ENCODE peak calls at places on chromosome 21, in six cellular contexts. J, R, I, T, W and K are unnamed samples.

GRCh38 chr21:46081862-46082637 is 15.9 kb upstream of the COL6A2 start:
- DNase-seq in W (no peak), J (no peak), I (no peak), R (no peak), T (no peak), K (no peak)

GRCh38 chr21:16377120-16377658 is 647.4 kb downstream of the USP25 start:
- DNase-seq in I (no peak), J (no peak), W (no peak), R (no peak), T (no peak), K (no peak)

GRCh38 chr21:46156678-46157077 is 1.3 kb upstream of the FTCD start:
- DNase-seq in J (no peak), R (no peak), W (peak), T (no peak), I (no peak), K (no peak)

GRCh38 chr21:31798842-31799691 is 67.1 kb upstream of the SCAF4 start:
- DNase-seq in W (no peak), T (no peak), I (no peak), J (no peak), R (no peak), K (no peak)

GRCh38 chr21:45004481-45005263 is 64.8 kb downstream of the SLX9 start:
- DNase-seq in R (no peak), J (no peak), W (no peak), I (no peak), T (peak), K (no peak)

GRCh38 chr21:45374826-45375455 is 30.0 kb upstream of the COL18A1 start:
- DNase-seq in R (no peak), I (no peak), W (no peak), J (no peak), T (no peak), K (no peak)

GRCh38 chr21:31900121-31900895 is 27.5 kb downstream of the HUNK start:
- DNase-seq in W (no peak), R (no peak), J (no peak), I (no peak), T (no peak), K (no peak)

GRCh38 chr21:40351006-40351405 is 483.8 kb downstream of the PCP4 start:
- DNase-seq in J (no peak), W (no peak), T (no peak), I (no peak), R (no peak), K (no peak)

GRCh38 chr21:46194374-46195334 is 10.4 kb upstream of the SPATC1L start:
- DNase-seq in J (no peak), W (peak), R (no peak), I (peak), T (no peak), K (no peak)

GRCh38 chr21:33559813-33560212 is 17.0 kb downstream of the SON start:
- DNase-seq in W (no peak), R (no peak), T (no peak), J (no peak), I (no peak), K (no peak)

GRCh38 chr21:34754690-34755647 is 86.2 kb downstream of the CLIC6 start:
- DNase-seq in R (no peak), W (no peak), J (no peak), T (peak), I (no peak), K (no peak)

GRCh38 chr21:45607922-45608295 is 35.6 kb upstream of the PCBP3 start:
- DNase-seq in I (peak), T (no peak), W (no peak), R (no peak), J (no peak), K (no peak)

GRCh38 chr21:36976228-36976627 is 9.8 kb upstream of the HLCS start:
- DNase-seq in I (no peak), J (no peak), W (no peak), R (no peak), T (no peak), K (no peak)
- TF ChIP-seq JUND in I (no peak), J (no peak), W (no peak), R (no peak), T (no peak), K (no peak)

DNA sequence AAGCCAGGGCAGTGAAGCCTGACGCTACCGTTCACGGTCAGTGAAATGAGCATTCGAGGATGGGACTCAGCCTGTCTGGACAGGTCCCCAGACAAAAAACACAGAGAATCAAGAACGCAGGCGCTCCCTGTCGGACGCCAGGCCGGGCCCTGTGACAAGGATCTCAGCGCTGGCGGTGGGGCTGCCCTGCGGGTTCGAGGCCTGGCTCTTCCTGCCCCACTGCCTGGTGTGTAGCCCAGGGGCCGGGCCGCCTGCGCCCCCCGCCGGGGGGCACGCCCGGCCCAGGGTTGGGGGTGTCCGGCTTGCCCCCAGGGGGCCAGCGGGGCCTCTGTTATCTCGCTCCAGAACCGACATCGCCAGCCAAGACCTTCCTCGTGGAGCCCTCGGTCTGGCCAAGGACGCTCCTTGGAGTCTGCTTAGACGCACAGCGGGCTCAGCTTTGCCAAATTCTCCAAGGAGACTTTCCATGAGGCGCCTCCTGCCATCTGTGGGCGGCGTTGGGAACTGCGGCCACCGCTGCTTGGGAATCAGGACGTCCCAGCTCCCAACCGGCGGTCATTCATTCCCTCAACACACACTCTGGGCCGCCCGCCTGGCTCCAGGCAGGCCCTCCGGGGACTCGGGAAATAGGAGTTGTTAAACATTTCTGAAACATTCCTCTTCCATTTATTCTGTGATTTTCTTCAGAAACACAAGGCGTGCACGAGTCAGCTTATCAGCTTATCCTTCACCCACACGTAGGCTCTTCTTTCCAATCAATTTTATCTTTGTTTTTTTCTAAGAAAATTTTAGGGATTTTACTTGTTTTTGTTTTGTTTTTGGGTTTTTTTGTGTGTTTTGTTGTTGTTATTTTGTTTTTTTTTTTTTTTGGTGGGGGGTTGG is 11.3 kb upstream of the RIPK4 start:
- DNase-seq in W (peak), J (peak), T (peak), R (no peak), I (peak), K (peak)
- TF ChIP-seq JUND in W (no peak), J (no peak), T (no peak), R (no peak), I (no peak), K (no peak)

DNA sequence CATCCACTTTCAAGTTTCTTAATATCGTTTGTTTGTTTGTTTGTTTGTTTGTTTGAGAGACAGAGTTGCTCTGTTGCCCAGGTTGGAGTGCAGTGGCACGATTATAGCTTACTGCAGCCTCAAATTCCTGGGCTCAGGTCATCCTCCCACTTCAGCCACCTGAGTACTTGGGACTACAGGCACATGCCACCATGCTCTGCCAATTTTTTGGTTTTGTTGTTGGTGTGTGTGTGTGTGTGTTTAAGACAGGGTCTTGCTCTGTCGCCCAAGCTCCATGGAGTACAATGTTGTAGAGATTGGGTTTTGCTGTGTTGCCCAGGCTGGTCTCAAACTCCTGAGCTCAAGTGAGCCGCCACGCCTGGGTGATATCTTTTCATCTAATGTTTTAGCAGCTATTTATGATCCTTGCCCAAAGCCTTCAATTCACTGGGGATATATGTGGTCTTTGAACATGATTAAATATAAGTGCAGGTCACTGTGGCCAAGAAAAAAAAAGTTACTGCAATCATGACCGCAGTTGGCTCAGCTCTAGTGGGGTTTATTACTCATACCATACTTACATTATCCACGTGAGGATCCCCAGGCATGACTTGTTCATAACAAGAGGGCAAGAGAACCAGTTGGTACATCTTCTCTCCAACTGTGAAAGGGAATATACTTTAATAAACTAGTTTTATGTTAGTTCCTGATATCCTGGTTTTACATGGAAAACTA is 8.0 kb downstream of the RRP1B start:
- DNase-seq in J (no peak), R (no peak), T (no peak), W (no peak), I (no peak), K (no peak)
- TF ChIP-seq JUND in J (no peak), R (no peak), T (no peak), W (no peak), I (no peak), K (no peak)

DNA sequence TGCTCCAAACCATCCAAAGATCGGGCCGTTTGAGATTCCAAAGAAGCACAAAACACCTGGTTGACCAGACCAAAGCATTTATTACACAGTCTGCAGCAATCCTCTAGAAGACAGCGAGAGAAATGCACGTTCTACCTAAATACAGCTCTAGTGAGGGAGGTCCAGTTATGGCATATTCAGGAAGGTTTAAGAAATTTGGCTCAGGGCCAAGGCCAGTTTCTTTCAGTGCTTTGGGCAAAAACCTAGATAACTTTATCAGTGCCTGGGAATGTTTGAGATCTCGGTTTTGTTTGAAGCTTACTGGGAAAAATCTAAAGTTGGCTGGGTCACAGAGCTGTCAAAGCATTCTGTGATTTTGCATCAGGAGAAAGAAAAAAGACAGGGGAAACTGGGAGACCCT is 514.0 kb upstream of the TMPRSS15 start:
- DNase-seq in I (no peak), W (no peak), J (no peak), R (no peak), T (no peak), K (peak)
- TF ChIP-seq JUND in I (no peak), W (no peak), J (no peak), R (no peak), T (no peak), K (no peak)

GRCh38 chr21:38861006-38861405 is 55.3 kb downstream of the ETS2 start:
- DNase-seq in I (peak), R (no peak), W (no peak), T (no peak), J (no peak), K (no peak)
- TF ChIP-seq JUND in I (no peak), R (no peak), W (no peak), T (no peak), J (no peak), K (no peak)

GRCh38 chr21:42679319-42679981 is 26.0 kb downstream of the PDE9A start:
- DNase-seq in T (no peak), I (no peak), J (no peak), W (no peak), R (no peak), K (no peak)

GRCh38 chr21:42678618-42679295 is 25.3 kb downstream of the PDE9A start:
- DNase-seq in W (no peak), T (no peak), J (no peak), I (no peak), R (no peak), K (no peak)

GRCh38 chr21:42678118-42678430 is 24.7 kb downstream of the PDE9A start:
- DNase-seq in I (peak), W (no peak), T (no peak), J (no peak), R (no peak), K (no peak)

GRCh38 chr21:42676799-42677198 is 23.4 kb downstream of the PDE9A start:
- DNase-seq in W (no peak), R (no peak), J (no peak), I (no peak), T (no peak), K (no peak)

GRCh38 chr21:42677339-42678117 is 24.1 kb downstream of the PDE9A start:
- DNase-seq in R (no peak), T (no peak), I (no peak), J (no peak), W (no peak), K (no peak)
- TF ChIP-seq JUND in R (no peak), T (no peak), I (no peak), J (no peak), W (no peak), K (no peak)